ENCODE peak calls at places on chromosomes 3 and 15, in four cellular contexts. One of them, this sample, is unnamed.

GRCh38 chr3:56868706-56869105 is 67.0 kb upstream of the ARHGEF3 start:
- DNase-seq in central memory CD4-positive, alpha-beta T cell: no peak
- DNase-seq in esophagus squamous epithelium: no peak
- DNase-seq in hypothalamus: no peak
- DNase-seq in this sample: no peak

GRCh38 chr3:48990636-48991421 is 788 bp downstream of the P4HTM start:
- DNase-seq in esophagus squamous epithelium: no peak
- DNase-seq in central memory CD4-positive, alpha-beta T cell: peak; percentile 21
- DNase-seq in hypothalamus: no peak
- DNase-seq in this sample: peak; percentile 51

GRCh38 chr3:194176274-194176991 is 40.5 kb downstream of the HES1 start:
- DNase-seq in hypothalamus: no peak
- DNase-seq in central memory CD4-positive, alpha-beta T cell: no peak
- DNase-seq in esophagus squamous epithelium: no peak
- DNase-seq in this sample: no peak

GRCh38 chr3:118425272-118425837 is 609.3 kb downstream of the IGSF11 start:
- DNase-seq in esophagus squamous epithelium: no peak
- DNase-seq in hypothalamus: no peak
- DNase-seq in central memory CD4-positive, alpha-beta T cell: no peak
- DNase-seq in this sample: no peak

GRCh38 chr3:4761759-4762158 is 217.5 kb upstream of the BHLHE40 start:
- DNase-seq in central memory CD4-positive, alpha-beta T cell: no peak
- DNase-seq in hypothalamus: no peak
- DNase-seq in esophagus squamous epithelium: no peak
- DNase-seq in this sample: no peak

GRCh38 chr3:36893137-36893557 is 51.7 kb downstream of the TRANK1 start:
- DNase-seq in central memory CD4-positive, alpha-beta T cell: peak; percentile 75
- DNase-seq in hypothalamus: no peak
- DNase-seq in esophagus squamous epithelium: peak; percentile 5
- DNase-seq in this sample: no peak

GRCh38 chr3:58058654-58059263 is 50.5 kb downstream of the FLNB start:
- DNase-seq in esophagus squamous epithelium: no peak
- DNase-seq in hypothalamus: no peak
- DNase-seq in central memory CD4-positive, alpha-beta T cell: no peak
- DNase-seq in this sample: no peak

GRCh38 chr3:164451083-164451910 is 627.0 kb downstream of the SI start:
- DNase-seq in esophagus squamous epithelium: no peak
- DNase-seq in hypothalamus: no peak
- DNase-seq in central memory CD4-positive, alpha-beta T cell: no peak
- DNase-seq in this sample: no peak

GRCh38 chr3:123334056-123334455 is 114.8 kb downstream of the ADCY5 start:
- DNase-seq in esophagus squamous epithelium: no peak
- DNase-seq in hypothalamus: no peak
- DNase-seq in central memory CD4-positive, alpha-beta T cell: no peak
- DNase-seq in this sample: no peak

GRCh38 chr3:64030741-64031140 is 7.4 kb upstream of the PSMD6 start:
- DNase-seq in hypothalamus: peak; percentile 38
- DNase-seq in esophagus squamous epithelium: no peak
- DNase-seq in central memory CD4-positive, alpha-beta T cell: peak; percentile 62
- DNase-seq in this sample: peak; percentile 84

GRCh38 chr15:53569756-53570480 is 189.5 kb downstream of the WDR72 start:
- DNase-seq in hypothalamus: no peak
- DNase-seq in esophagus squamous epithelium: no peak
- DNase-seq in central memory CD4-positive, alpha-beta T cell: no peak
- DNase-seq in this sample: no peak

GRCh38 chr3:181752202-181752671 is 40.5 kb downstream of the SOX2 start:
- DNase-seq in esophagus squamous epithelium: no peak
- DNase-seq in hypothalamus: peak; percentile 40
- DNase-seq in central memory CD4-positive, alpha-beta T cell: no peak
- DNase-seq in this sample: no peak

GRCh38 chr3:53137835-53138446 is 7.7 kb upstream of the RFT1 start:
- DNase-seq in central memory CD4-positive, alpha-beta T cell: no peak
- DNase-seq in esophagus squamous epithelium: no peak
- DNase-seq in hypothalamus: no peak
- DNase-seq in this sample: no peak

GRCh38 chr15:48806151-48806550 is 4.7 kb downstream of the CEP152 start:
- DNase-seq in hypothalamus: no peak
- DNase-seq in central memory CD4-positive, alpha-beta T cell: no peak
- DNase-seq in esophagus squamous epithelium: no peak
- DNase-seq in this sample: no peak

GRCh38 chr3:108511490-108511889 is 1.1 kb upstream of the MYH15 start:
- DNase-seq in hypothalamus: no peak
- DNase-seq in esophagus squamous epithelium: no peak
- DNase-seq in central memory CD4-positive, alpha-beta T cell: no peak
- DNase-seq in this sample: no peak

GRCh38 chr15:78804391-78804792 is 6.9 kb downstream of the ADAMTS7 start:
- DNase-seq in esophagus squamous epithelium: no peak
- DNase-seq in central memory CD4-positive, alpha-beta T cell: no peak
- DNase-seq in hypothalamus: no peak
- DNase-seq in this sample: no peak

GRCh38 chr3:100697183-100697582 is 12.1 kb upstream of the TFG start:
- DNase-seq in esophagus squamous epithelium: no peak
- DNase-seq in central memory CD4-positive, alpha-beta T cell: no peak
- DNase-seq in hypothalamus: no peak
- DNase-seq in this sample: no peak

GRCh38 chr15:66603301-66604179 is 37.7 kb upstream of the LCTL start:
- DNase-seq in central memory CD4-positive, alpha-beta T cell: peak; percentile 32
- DNase-seq in hypothalamus: no peak
- DNase-seq in esophagus squamous epithelium: no peak
- DNase-seq in this sample: peak; percentile 74

GRCh38 chr15:93300796-93301195 is 211.8 kb upstream of the RGMA start:
- DNase-seq in central memory CD4-positive, alpha-beta T cell: no peak
- DNase-seq in hypothalamus: no peak
- DNase-seq in esophagus squamous epithelium: no peak
- DNase-seq in this sample: no peak

GRCh38 chr3:36095238-36095637 is 285.1 kb upstream of the STAC start:
- DNase-seq in esophagus squamous epithelium: no peak
- DNase-seq in hypothalamus: no peak
- DNase-seq in central memory CD4-positive, alpha-beta T cell: no peak
- DNase-seq in this sample: no peak

GRCh38 chr3:67655364-67656121 is 1.1 kb upstream of the SUCLG2 start:
- DNase-seq in hypothalamus: no peak
- DNase-seq in esophagus squamous epithelium: no peak
- DNase-seq in central memory CD4-positive, alpha-beta T cell: peak; percentile 85
- DNase-seq in this sample: peak; percentile 82

GRCh38 chr3:107421170-107421792 is 44.0 kb downstream of the CCDC54 start:
- DNase-seq in esophagus squamous epithelium: no peak
- DNase-seq in hypothalamus: no peak
- DNase-seq in central memory CD4-positive, alpha-beta T cell: peak; percentile 29
- DNase-seq in this sample: no peak

GRCh38 chr3:99945328-99945995 is 127.8 kb downstream of the CMSS1 start:
- DNase-seq in central memory CD4-positive, alpha-beta T cell: no peak
- DNase-seq in hypothalamus: no peak
- DNase-seq in esophagus squamous epithelium: no peak
- DNase-seq in this sample: no peak

GRCh38 chr15:83166830-83167229 is 40.8 kb downstream of the HDGFL3 start:
- DNase-seq in esophagus squamous epithelium: no peak
- DNase-seq in hypothalamus: no peak
- DNase-seq in central memory CD4-positive, alpha-beta T cell: no peak
- DNase-seq in this sample: no peak

GRCh38 chr15:30791239-30791638 is 112.5 kb upstream of the FAN1 start:
- DNase-seq in central memory CD4-positive, alpha-beta T cell: no peak
- DNase-seq in esophagus squamous epithelium: no peak
- DNase-seq in hypothalamus: no peak
- DNase-seq in this sample: peak; percentile 31

GRCh38 chr3:67196677-67197076 is 198.6 kb downstream of the KBTBD8 start:
- DNase-seq in central memory CD4-positive, alpha-beta T cell: no peak
- DNase-seq in hypothalamus: no peak
- DNase-seq in esophagus squamous epithelium: no peak
- DNase-seq in this sample: no peak

GRCh38 chr3:180036092-180036677 is 552 bp downstream of the PEX5L start:
- DNase-seq in hypothalamus: no peak
- DNase-seq in esophagus squamous epithelium: no peak
- DNase-seq in central memory CD4-positive, alpha-beta T cell: no peak
- DNase-seq in this sample: no peak

GRCh38 chr3:12484198-12484982 is at the start of gene TSEN2:
- DNase-seq in hypothalamus: peak; percentile 91
- DNase-seq in central memory CD4-positive, alpha-beta T cell: peak; percentile 98
- DNase-seq in esophagus squamous epithelium: peak; percentile 51
- DNase-seq in this sample: peak; percentile 95

GRCh38 chr3:18652781-18653180 is 227.6 kb upstream of the SATB1 start:
- DNase-seq in central memory CD4-positive, alpha-beta T cell: no peak
- DNase-seq in esophagus squamous epithelium: no peak
- DNase-seq in hypothalamus: no peak
- DNase-seq in this sample: no peak

GRCh38 chr3:56937580-56937979 is 122.9 kb upstream of the SPATA12 start:
- DNase-seq in hypothalamus: no peak
- DNase-seq in esophagus squamous epithelium: no peak
- DNase-seq in central memory CD4-positive, alpha-beta T cell: no peak
- DNase-seq in this sample: no peak

This sample was measured in stimulated activated CD4-positive, alpha-beta T cell treated with anti-CD3 and anti-CD28 coated beads, Interleukin-15, amount 100 ng/mL, for 24 hours.